ENCODE peak calls at places on chromosome 16, in seven cellular contexts. P, R, I, N, A, Z and X are unnamed samples.

GRCh38 chr16:58249780-58250478 is 44.9 kb downstream of the PRSS54 start:
- DNase-seq in P (peak), R (peak), I (peak), N (peak), A (peak), Z (peak), X (peak)

GRCh38 chr16:74325331-74325730 is 28.7 kb downstream of the PSMD7 start:
- DNase-seq in P (no peak), R (no peak), I (no peak), N (no peak), A (no peak), Z (no peak), X (no peak)

GRCh38 chr16:20969386-20969785 is 68.8 kb downstream of the LYRM1 start:
- DNase-seq in P (no peak), R (no peak), I (no peak), N (no peak), A (no peak), Z (no peak), X (no peak)

GRCh38 chr16:80518436-80518835 is 22.4 kb upstream of the DYNLRB2 start:
- DNase-seq in P (no peak), R (no peak), I (peak), N (no peak), A (no peak), Z (no peak), X (no peak)

GRCh38 chr16:84989791-84990620 is 21.3 kb downstream of the ZDHHC7 start:
- DNase-seq in P (no peak), R (no peak), I (no peak), N (no peak), A (no peak), Z (no peak), X (no peak)

GRCh38 chr16:68155425-68155824 is 70.3 kb downstream of the NFATC3 start:
- DNase-seq in P (no peak), R (no peak), I (no peak), N (no peak), A (no peak), Z (no peak), X (no peak)

GRCh38 chr16:52545544-52546262 is 1.2 kb downstream of the TOX3 start:
- DNase-seq in P (no peak), R (peak), I (no peak), N (peak), A (peak), Z (no peak), X (no peak)

GRCh38 chr16:58462997-58463891 is 36.7 kb upstream of the NDRG4 start:
- DNase-seq in P (no peak), R (no peak), I (no peak), N (peak), A (peak), Z (no peak), X (no peak)

GRCh38 chr16:89722392-89723278 is 1.3 kb downstream of the ZNF276 start:
- DNase-seq in P (peak), R (peak), I (peak), N (peak), A (no peak), Z (peak), X (peak)

GRCh38 chr16:75931043-75931442 is 204.8 kb upstream of the CPHXL start:
- DNase-seq in P (no peak), R (no peak), I (no peak), N (no peak), A (no peak), Z (no peak), X (no peak)

GRCh38 chr16:85048921-85049562 is 21.4 kb downstream of the KIAA0513 start:
- DNase-seq in P (no peak), R (no peak), I (no peak), N (no peak), A (peak), Z (no peak), X (no peak)

GRCh38 chr16:84347161-84347560 is 21.2 kb upstream of the ATP2C2 start:
- DNase-seq in P (no peak), R (no peak), I (no peak), N (no peak), A (no peak), Z (no peak), X (no peak)

GRCh38 chr16:24525970-24526559 is 13.3 kb upstream of the RBBP6 start:
- DNase-seq in P (peak), R (no peak), I (no peak), N (no peak), A (no peak), Z (no peak), X (no peak)

GRCh38 chr16:89696598-89697128 is 4.8 kb downstream of the SPATA2L start:
- DNase-seq in P (no peak), R (peak), I (peak), N (no peak), A (peak), Z (no peak), X (no peak)

GRCh38 chr16:12661656-12662172 is 142.0 kb downstream of the CPPED1 start:
- DNase-seq in P (no peak), R (peak), I (peak), N (peak), A (no peak), Z (peak), X (peak)

GRCh38 chr16:69894675-69895074 is 56.5 kb upstream of the CLEC18A start:
- DNase-seq in P (no peak), R (no peak), I (no peak), N (no peak), A (no peak), Z (no peak), X (no peak)

GRCh38 chr16:58449768-58450167 is 50.2 kb upstream of the NDRG4 start:
- DNase-seq in P (no peak), R (no peak), I (no peak), N (no peak), A (no peak), Z (no peak), X (no peak)

GRCh38 chr16:13909872-13910303 is 10.1 kb upstream of the ERCC4 start:
- DNase-seq in P (peak), R (peak), I (no peak), N (no peak), A (no peak), Z (no peak), X (no peak)

GRCh38 chr16:67514382-67514828 is 14.2 kb upstream of the RIPOR1 start:
- DNase-seq in P (peak), R (peak), I (peak), N (peak), A (peak), Z (peak), X (peak)

GRCh38 chr16:18039931-18040330 is 296.6 kb downstream of the NPIPA8 start:
- DNase-seq in P (no peak), R (no peak), I (no peak), N (no peak), A (no peak), Z (no peak), X (no peak)

GRCh38 chr16:20910781-20911321 is 10.3 kb downstream of the LYRM1 start:
- DNase-seq in P (no peak), R (no peak), I (no peak), N (no peak), A (no peak), Z (no peak), X (no peak)

GRCh38 chr16:89084411-89084810 is 9.2 kb upstream of the ACSF3 start:
- DNase-seq in P (no peak), R (peak), I (no peak), N (no peak), A (no peak), Z (peak), X (no peak)

GRCh38 chr16:383326-384020 is 1.7 kb upstream of the PGAP6 start:
- DNase-seq in P (peak), R (peak), I (peak), N (peak), A (peak), Z (peak), X (peak)
- H3K4me3 ChIP-seq in P (peak), R (no peak), I (peak), N (peak), A (no peak), Z (peak), X (peak)

DNA sequence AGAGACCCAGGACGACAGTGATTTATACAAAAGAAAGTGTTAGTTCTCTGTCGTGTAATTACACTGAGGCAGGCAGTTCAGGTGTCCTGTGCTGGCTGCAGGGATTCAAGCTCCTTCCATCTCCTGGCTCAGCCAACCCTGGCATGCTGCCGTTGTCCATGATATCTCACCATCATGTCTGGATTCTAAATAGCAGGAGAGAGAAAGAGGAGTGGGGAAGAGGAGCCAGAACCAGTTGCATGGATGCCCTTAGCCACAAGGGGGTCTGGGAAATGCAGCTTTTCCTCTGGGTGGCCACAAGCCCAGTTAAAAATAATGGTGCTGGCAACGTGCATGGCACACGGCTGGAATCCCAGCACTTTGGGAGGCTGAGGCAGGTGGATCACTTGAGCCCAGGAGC is 9.7 kb downstream of the C16orf54 start:
- DNase-seq in P (no peak), R (no peak), I (no peak), N (peak), A (peak), Z (no peak), X (no peak)
- TF ChIP-seq CTCF in P (no peak), R (no peak), I (no peak), N (peak), A (peak), Z (no peak), X (no peak)

GRCh38 chr16:87490091-87490798 is 2.6 kb downstream of the ZCCHC14 start:
- DNase-seq in P (no peak), R (no peak), I (no peak), N (peak), A (no peak), Z (no peak), X (no peak)
- H3K4me3 ChIP-seq in P (peak), R (no peak), I (no peak), N (peak), A (peak), Z (peak), X (no peak)

GRCh38 chr16:2531696-2532493 is 687 bp upstream of the CEMP1 start:
- DNase-seq in P (peak), R (peak), I (peak), N (peak), A (peak), Z (peak), X (peak)
- TF ChIP-seq CTCF in P (no peak), R (peak), I (no peak), N (no peak), A (no peak), Z (no peak), X (no peak)

DNA sequence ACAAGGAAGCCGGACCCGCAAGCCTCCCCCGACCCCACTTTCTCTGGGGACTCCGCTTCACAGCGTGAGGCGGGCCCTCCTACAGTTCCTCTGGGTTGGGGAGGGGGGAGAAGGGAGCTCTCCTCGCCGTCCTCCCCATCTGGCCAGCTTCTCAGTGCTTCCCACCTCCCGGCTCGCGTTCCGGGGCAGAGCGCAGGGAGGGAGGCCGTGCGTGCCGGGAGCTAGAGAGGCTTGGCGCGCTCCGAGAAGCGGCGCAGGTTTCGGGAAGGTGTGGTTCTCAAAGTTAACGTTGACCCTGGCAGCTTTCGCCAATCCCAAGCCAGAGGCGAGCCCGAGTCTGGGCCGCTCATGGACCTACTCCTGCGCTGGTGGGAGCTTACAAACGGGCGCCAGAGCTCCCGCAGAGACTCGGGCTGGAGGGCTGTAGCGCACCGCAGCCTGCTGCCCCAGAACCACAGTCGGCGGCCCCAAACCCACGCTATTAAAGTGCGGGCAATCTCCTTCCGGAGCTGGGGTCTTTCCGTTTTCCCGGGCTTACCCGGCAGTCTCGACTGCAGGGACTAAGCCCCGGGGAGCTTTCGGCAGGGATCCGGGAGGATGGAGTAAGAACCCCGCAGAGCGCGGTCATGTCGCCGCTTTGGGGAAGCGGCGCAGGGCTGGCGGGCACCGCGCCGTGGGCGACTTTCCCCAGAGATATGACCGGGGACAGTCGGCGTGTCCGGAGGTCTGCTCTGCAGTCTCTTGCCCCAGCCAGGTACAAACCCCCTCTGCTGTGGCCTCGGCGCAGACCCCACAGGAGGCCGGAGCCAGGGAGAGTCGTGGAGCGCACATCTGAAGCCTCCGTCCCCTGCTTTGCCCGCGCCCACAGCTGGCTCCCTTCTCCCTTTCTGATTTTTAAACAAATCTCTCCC is 797 bp downstream of the CDH11 start:
- DNase-seq in P (no peak), R (no peak), I (no peak), N (peak), A (peak), Z (peak), X (no peak)
- H3K4me3 ChIP-seq in P (peak), R (peak), I (no peak), N (peak), A (peak), Z (peak), X (no peak)

GRCh38 chr16:30113031-30113710 is at the start of gene GDPD3:
- DNase-seq in P (no peak), R (peak), I (no peak), N (peak), A (peak), Z (peak), X (no peak)
- TF ChIP-seq CTCF in P (no peak), R (no peak), I (no peak), N (no peak), A (no peak), Z (no peak), X (no peak)

GRCh38 chr16:49020436-49020835 is 261.2 kb downstream of the CBLN1 start:
- DNase-seq in P (no peak), R (no peak), I (no peak), N (no peak), A (no peak), Z (no peak), X (no peak)

GRCh38 chr16:49018259-49018931 is 263.2 kb downstream of the CBLN1 start:
- DNase-seq in P (no peak), R (no peak), I (no peak), N (no peak), A (no peak), Z (no peak), X (no peak)

GRCh38 chr16:49019826-49020401 is 261.7 kb downstream of the CBLN1 start:
- DNase-seq in P (no peak), R (no peak), I (no peak), N (no peak), A (no peak), Z (no peak), X (no peak)

GRCh38 chr16:49021136-49021535 is 260.5 kb downstream of the CBLN1 start:
- DNase-seq in P (no peak), R (no peak), I (no peak), N (peak), A (no peak), Z (no peak), X (no peak)

DNA sequence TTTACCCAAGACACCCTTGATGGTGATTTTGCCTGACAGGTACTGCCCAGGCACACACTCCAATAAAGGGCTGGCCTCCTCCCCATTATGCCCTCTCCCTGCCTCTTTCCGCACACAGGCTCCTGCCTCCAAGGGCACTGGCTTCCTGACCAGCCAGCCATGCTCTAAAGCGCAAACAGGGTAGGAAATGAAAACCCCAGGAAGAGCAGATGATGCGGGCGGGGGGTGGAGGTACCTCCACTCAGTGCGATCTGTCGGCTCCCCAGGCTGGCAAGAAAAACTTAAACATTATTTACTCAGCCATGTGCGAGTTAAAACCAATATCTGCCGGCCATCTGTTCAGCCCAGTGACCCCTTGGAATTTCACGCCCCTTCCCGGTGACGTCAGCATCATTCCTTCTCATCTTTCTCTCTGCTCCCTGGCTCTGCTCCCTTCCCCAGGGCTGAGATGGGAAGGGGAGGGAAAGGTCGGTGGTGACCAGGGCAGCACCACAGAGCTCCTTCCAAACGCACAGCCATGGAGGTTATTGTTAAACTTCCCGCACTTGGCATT is 262.5 kb downstream of the CBLN1 start:
- DNase-seq in P (no peak), R (no peak), I (no peak), N (peak), A (no peak), Z (no peak), X (no peak)
- H3K4me3 ChIP-seq in P (no peak), R (no peak), I (no peak), N (no peak), A (no peak), Z (no peak), X (no peak)